ENCODE peak calls at places on chromosome 6, in four cellular contexts. W is AG04450, H is ELR, Y is KBM-7. V is an unnamed sample.
A peak's percentile ranks its signal among the peaks of the same experiment; 100 is the strongest.

GRCh38 chr6:31131595-31131994 is 7.3 kb downstream of the PSORS1C2 start:
- DNase-seq in W (no peak), H (no peak), Y (no peak), V (no peak)

GRCh38 chr6:85580878-85581267 is 12.8 kb downstream of the SNX14 start:
- DNase-seq in H (peak; percentile 75), W (no peak), Y (no peak), V (no peak)

GRCh38 chr6:7053125-7053784 is 54.5 kb upstream of the RREB1 start:
- DNase-seq in W (no peak), Y (peak; percentile 42), H (no peak), V (no peak)

GRCh38 chr6:131400054-131400781 is 172.8 kb upstream of the ARG1 start:
- DNase-seq in H (peak; percentile 88), Y (no peak), W (peak; percentile 21), V (peak; percentile 83)

GRCh38 chr6:84766796-84767590 is 2.6 kb upstream of the TBX18 start:
- DNase-seq in H (no peak), W (no peak), Y (no peak), V (no peak)

GRCh38 chr6:39231844-39232243 is 2.6 kb upstream of the KCNK5 start:
- DNase-seq in W (no peak), Y (no peak), H (no peak), V (no peak)

GRCh38 chr6:21360353-21360752 is 233.2 kb upstream of the SOX4 start:
- DNase-seq in W (no peak), Y (no peak), H (no peak), V (no peak)

GRCh38 chr6:133046576-133046975 is 194.6 kb upstream of the EYA4 start:
- DNase-seq in H (no peak), W (no peak), Y (no peak), V (no peak)

GRCh38 chr6:14272111-14273085 is 154.8 kb downstream of the CD83 start:
- DNase-seq in H (peak; percentile 84), Y (no peak), W (no peak), V (no peak)

GRCh38 chr6:169167581-169168301 is 85.9 kb downstream of the THBS2 start:
- DNase-seq in H (peak; percentile 99), Y (no peak), W (peak; percentile 93), V (no peak)

GRCh38 chr6:21240709-21241108 is 352.8 kb upstream of the SOX4 start:
- DNase-seq in W (no peak), Y (no peak), H (no peak), V (peak; percentile 9)

GRCh38 chr6:163369122-163369521 is 45.4 kb upstream of the QKI start:
- DNase-seq in W (no peak), Y (no peak), H (no peak), V (no peak)

GRCh38 chr6:138824482-138825134 is 28.7 kb downstream of the ECT2L start:
- DNase-seq in H (no peak), W (no peak), Y (peak; percentile 19), V (no peak)

GRCh38 chr6:112232845-112233256 is 21.5 kb downstream of the LAMA4 start:
- DNase-seq in W (peak; percentile 51), H (no peak), Y (no peak), V (peak; percentile 82)

GRCh38 chr6:144036064-144036873 is 28.2 kb upstream of the PLAGL1 start:
- DNase-seq in H (peak; percentile 37), W (no peak), Y (peak; percentile 67), V (peak; percentile 61)

GRCh38 chr6:9250852-9251251 is 815.5 kb upstream of the SLC35B3 start:
- DNase-seq in W (peak; percentile 8), Y (peak; percentile 19), H (peak; percentile 66), V (peak; percentile 8)

GRCh38 chr6:52285174-52286068 is 879 bp upstream of the MCM3 start:
- DNase-seq in W (no peak), H (peak; percentile 65), Y (no peak), V (peak; percentile 50)

GRCh38 chr6:156942266-156942665 is 165.1 kb downstream of the ARID1B start:
- DNase-seq in H (peak; percentile 29), Y (no peak), W (no peak), V (no peak)

GRCh38 chr6:77264970-77265369 is 198.3 kb downstream of the HTR1B start:
- DNase-seq in W (no peak), H (no peak), Y (no peak), V (no peak)

GRCh38 chr6:139628220-139628619 is 253.8 kb upstream of the CITED2 start:
- DNase-seq in H (no peak), Y (peak; percentile 28), W (no peak), V (no peak)

V was measured in fibroblast of the conjunctiva.